ENCODE peak calls at places on chromosome 22, in eight cellular contexts. T is activated CD4-positive, CD25-positive, alpha-beta regulatory T cell treated with anti-CD3 and anti-CD28 coated beads, Interleukin-2, amount 50 U/mL, for 72 hours; Z is T follicular helper cell; M is NAMALWA; L is anterior cingulate cortex; B is NCI-H1105 treated with DMSO at 0.1 percent for 48 hours; J is CD8-positive, alpha-beta memory T cell; K is neural progenitor cell. O is an unnamed sample.
A peak's percentile ranks its signal among the peaks of the same experiment; 100 is the strongest.

GRCh38 chr22:27863556-27863955 is 55.5 kb downstream of the PITPNB start:
- DNase-seq in L (no peak), J (no peak), B (no peak), Z (no peak), M (no peak), T (no peak), K (no peak), O (no peak)

GRCh38 chr22:31625661-31626426 is 36.2 kb downstream of the PISD start:
- DNase-seq in L (no peak), M (no peak), J (no peak), T (no peak), Z (no peak), K (peak; percentile 89), B (no peak), O (peak; percentile 76)

GRCh38 chr22:37240941-37241320 is 3.1 kb downstream of the RAC2 start:
- DNase-seq in M (no peak), L (no peak), J (no peak), K (no peak), B (no peak), T (no peak), Z (no peak), O (no peak)

GRCh38 chr22:24230911-24231656 is 13.8 kb downstream of the GGT5 start:
- DNase-seq in J (peak; percentile 51), L (no peak), Z (peak; percentile 34), B (no peak), M (peak; percentile 72), T (peak; percentile 68), K (peak; percentile 71), O (no peak)

GRCh38 chr22:49768511-49768910 is 59.2 kb downstream of the BRD1 start:
- DNase-seq in Z (no peak), B (no peak), J (no peak), L (no peak), M (no peak), K (no peak), T (peak; percentile 20), O (no peak)

GRCh38 chr22:46367707-46368191 is 32.2 kb downstream of the TRMU start:
- DNase-seq in Z (peak; percentile 43), L (no peak), B (peak; percentile 31), K (peak; percentile 82), M (peak; percentile 72), T (peak; percentile 73), J (peak; percentile 65), O (no peak)

GRCh38 chr22:25419247-25420113 is 145.0 kb upstream of the GRK3 start:
- DNase-seq in T (no peak), Z (no peak), K (no peak), B (no peak), J (no peak), L (no peak), M (no peak), O (no peak)

GRCh38 chr22:45225732-45226560 is 14.7 kb downstream of the KIAA0930 start:
- DNase-seq in K (no peak), L (no peak), J (no peak), Z (no peak), B (no peak), T (no peak), M (no peak), O (no peak)

GRCh38 chr22:39021552-39022250 is 774 bp downstream of the APOBEC3D start:
- DNase-seq in M (no peak), K (no peak), T (no peak), J (no peak), Z (no peak), L (no peak), B (no peak), O (no peak)

GRCh38 chr22:36081023-36081431 is 52.4 kb upstream of the RBFOX2 start:
- DNase-seq in L (no peak), T (no peak), M (no peak), J (no peak), Z (no peak), B (no peak), K (no peak), O (no peak)

GRCh38 chr22:45709004-45709739 is 37.5 kb downstream of the ATXN10 start:
- DNase-seq in K (no peak), J (no peak), M (no peak), Z (no peak), L (no peak), T (no peak), B (no peak), O (no peak)

GRCh38 chr22:35413624-35414023 is 13.7 kb downstream of the MCM5 start:
- DNase-seq in L (no peak), K (no peak), J (no peak), T (no peak), Z (no peak), M (no peak), B (no peak), O (no peak)

GRCh38 chr22:41094036-41094435 is 1.6 kb downstream of the EP300 start:
- DNase-seq in K (peak; percentile 54), T (no peak), M (peak; percentile 71), B (peak; percentile 12), J (no peak), Z (no peak), L (no peak), O (no peak)

GRCh38 chr22:47446821-47447810 is 684.7 kb downstream of the TBC1D22A start:
- DNase-seq in K (no peak), L (no peak), M (no peak), Z (no peak), J (no peak), B (no peak), T (no peak), O (no peak)

GRCh38 chr22:34866501-34867171 is 199.3 kb upstream of the ISX start:
- DNase-seq in T (no peak), M (no peak), K (no peak), L (no peak), B (no peak), J (no peak), Z (no peak), O (no peak)

GRCh38 chr22:39178206-39179111 is 26.0 kb upstream of the CBX7 start:
- DNase-seq in J (no peak), T (peak; percentile 16), B (no peak), K (no peak), Z (no peak), M (no peak), L (no peak), O (no peak)

GRCh38 chr22:39360674-39361413 is 11.1 kb downstream of the SYNGR1 start:
- DNase-seq in K (peak; percentile 41), M (no peak), J (no peak), T (no peak), Z (no peak), L (no peak), B (no peak), O (no peak)

GRCh38 chr22:34851918-34852662 is 213.9 kb upstream of the ISX start:
- DNase-seq in J (no peak), T (no peak), B (no peak), L (no peak), Z (no peak), M (no peak), K (peak; percentile 6), O (no peak)

GRCh38 chr22:49666146-49666809 is 161.4 kb downstream of the BRD1 start:
- DNase-seq in K (no peak), J (no peak), L (no peak), B (no peak), M (no peak), T (no peak), Z (no peak), O (no peak)

GRCh38 chr22:43207849-43208702 is 21.1 kb upstream of the TTLL12 start:
- DNase-seq in T (no peak), M (no peak), L (no peak), B (no peak), Z (no peak), J (no peak), K (no peak), O (no peak)

GRCh38 chr22:43826142-43827093 is 14.3 kb upstream of the EFCAB6 start:
- DNase-seq in B (no peak), T (no peak), M (no peak), J (no peak), Z (no peak), L (no peak), K (no peak), O (no peak)

O was measured in occipital lobe.